ENCODE peak calls at places on chromosome 1, in four cellular contexts. H is body of pancreas, M is lower lobe of right lung, R is OCI-LY7. I is an unnamed sample. For H3K4me1 and H3K9me3, the result is how much of the 10 kb centered on the place peaks cover.

GRCh38 chr1:38125837-38126520 is 79.4 kb upstream of the POU3F1 start:
- DNase-seq in H (no peak), M (no peak), R (no peak), I (no peak)

GRCh38 chr1:114015075-114015474 is 35.8 kb downstream of the OLFML3 start:
- DNase-seq in H (no peak), R (no peak), M (no peak), I (no peak)

GRCh38 chr1:154832384-154832783 is 37.7 kb downstream of the KCNN3 start:
- DNase-seq in M (no peak), H (no peak), R (no peak), I (no peak)

GRCh38 chr1:228087771-228088251 is 5.3 kb downstream of the ARF1 start:
- DNase-seq in H (no peak), R (no peak), M (peak), I (no peak)

GRCh38 chr1:197195100-197195499 is 48.6 kb upstream of the ASPM start:
- DNase-seq in H (no peak), R (no peak), M (no peak), I (no peak)

GRCh38 chr1:201842472-201843020 is 13.6 kb downstream of the IPO9 start:
- DNase-seq in H (no peak), R (no peak), M (no peak), I (no peak)

GRCh38 chr1:168335500-168335899 is 54.8 kb downstream of the TBX19 start:
- DNase-seq in R (no peak), H (no peak), M (no peak), I (no peak)

GRCh38 chr1:192805832-192806323 is 3.0 kb upstream of the RGS2 start:
- DNase-seq in M (no peak), R (peak), H (peak), I (no peak)

GRCh38 chr1:156676820-156677615 is at the start of gene NES:
- DNase-seq in R (no peak), H (peak), M (no peak), I (peak)

GRCh38 chr1:117810553-117810952 is 118.9 kb downstream of the GDAP2 start:
- DNase-seq in R (no peak), M (no peak), H (no peak), I (no peak)

GRCh38 chr1:21084111-21084510 is 92.6 kb downstream of the EIF4G3 start:
- DNase-seq in H (no peak), M (no peak), R (no peak), I (no peak)

GRCh38 chr1:58874757-58875755 is 91.2 kb upstream of the JUN start:
- DNase-seq in M (no peak), R (no peak), H (peak), I (peak)

GRCh38 chr1:232678185-232678886 is 48.4 kb upstream of the SIPA1L2 start:
- DNase-seq in M (no peak), R (no peak), H (peak), I (no peak)

GRCh38 chr1:46522184-46522968 is 29.1 kb downstream of the KNCN start:
- DNase-seq in H (peak), M (peak), R (no peak), I (no peak)

GRCh38 chr1:199084293-199084692 is 445.5 kb downstream of the PTPRC start:
- DNase-seq in R (no peak), M (no peak), H (no peak), I (no peak)

GRCh38 chr1:199083680-199084079 is 444.8 kb downstream of the PTPRC start:
- DNase-seq in M (no peak), R (no peak), H (no peak), I (no peak)

GRCh38 chr1:199082778-199083389 is 444.0 kb downstream of the PTPRC start:
- DNase-seq in M (no peak), R (no peak), H (no peak), I (no peak)

GRCh38 chr1:199087081-199087614 is 448.3 kb downstream of the PTPRC start:
- DNase-seq in M (no peak), R (peak), H (no peak), I (no peak)

DNA sequence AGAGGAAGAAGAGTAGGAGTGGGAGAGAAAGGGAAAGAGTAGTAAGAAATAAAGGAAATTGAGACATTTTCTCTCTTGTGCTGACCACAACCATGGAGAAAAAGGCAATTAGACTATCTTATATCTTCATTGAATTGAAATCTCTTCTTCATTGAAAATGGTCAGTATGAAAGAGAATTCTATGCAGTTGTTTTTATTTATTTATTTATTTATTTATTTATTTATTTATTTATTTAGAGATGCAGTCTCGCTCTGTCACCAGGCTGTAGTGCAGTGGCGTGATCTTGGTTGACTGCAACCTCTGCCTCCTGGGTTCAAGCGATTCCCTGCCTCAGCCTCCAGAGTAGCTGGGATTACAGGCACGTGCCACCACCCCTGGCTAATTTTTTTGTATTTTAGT is 447.1 kb downstream of the PTPRC start:
- DNase-seq in R (no peak), H (no peak), M (no peak), I (no peak)
- H3K4me1 ChIP-seq in R (under half), H (under half), M (under half), I (under half)

DNA sequence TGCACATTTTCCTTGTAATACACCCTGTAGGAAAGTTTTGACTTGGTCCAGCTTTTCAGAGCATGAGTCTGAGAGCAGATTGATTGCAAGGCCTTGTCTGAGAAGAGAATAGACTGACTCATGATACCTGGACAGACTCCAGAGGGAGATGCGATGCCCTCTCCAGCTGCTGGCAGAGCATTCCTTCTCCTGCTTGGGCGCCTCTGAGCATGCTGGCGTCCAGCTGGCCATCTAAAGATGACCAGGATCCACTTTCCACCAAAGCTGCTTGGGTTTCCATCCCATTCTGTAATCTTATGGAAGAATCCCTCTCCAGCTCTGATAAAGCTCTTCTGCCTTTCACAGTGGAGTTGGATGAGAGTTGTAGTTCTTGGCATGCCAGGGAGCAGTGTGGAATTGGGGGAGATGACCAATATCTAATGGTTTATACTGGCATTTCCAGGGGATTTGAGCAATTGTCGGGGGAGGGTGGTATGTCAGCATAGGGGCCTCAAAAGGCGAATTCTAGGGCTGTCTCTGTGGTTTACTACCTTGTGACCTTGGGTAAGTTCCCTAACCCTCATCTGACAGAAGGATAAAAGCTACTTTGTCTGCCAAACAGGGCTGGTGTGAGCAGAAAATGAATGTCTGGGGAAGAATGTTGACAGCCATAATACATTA is 19.5 kb downstream of the SZRD1 start:
- DNase-seq in H (no peak), M (no peak), R (no peak), I (no peak)
- H3K4me3 ChIP-seq in H (no peak), M (peak), R (no peak), I (no peak)

GRCh38 chr1:40454873-40455272 is 4.6 kb downstream of the ZFP69B start:
- DNase-seq in H (no peak), M (no peak), R (no peak), I (no peak)
- H3K9me3 ChIP-seq in H (under half), M (half or more), R (half or more), I (under half)

DNA sequence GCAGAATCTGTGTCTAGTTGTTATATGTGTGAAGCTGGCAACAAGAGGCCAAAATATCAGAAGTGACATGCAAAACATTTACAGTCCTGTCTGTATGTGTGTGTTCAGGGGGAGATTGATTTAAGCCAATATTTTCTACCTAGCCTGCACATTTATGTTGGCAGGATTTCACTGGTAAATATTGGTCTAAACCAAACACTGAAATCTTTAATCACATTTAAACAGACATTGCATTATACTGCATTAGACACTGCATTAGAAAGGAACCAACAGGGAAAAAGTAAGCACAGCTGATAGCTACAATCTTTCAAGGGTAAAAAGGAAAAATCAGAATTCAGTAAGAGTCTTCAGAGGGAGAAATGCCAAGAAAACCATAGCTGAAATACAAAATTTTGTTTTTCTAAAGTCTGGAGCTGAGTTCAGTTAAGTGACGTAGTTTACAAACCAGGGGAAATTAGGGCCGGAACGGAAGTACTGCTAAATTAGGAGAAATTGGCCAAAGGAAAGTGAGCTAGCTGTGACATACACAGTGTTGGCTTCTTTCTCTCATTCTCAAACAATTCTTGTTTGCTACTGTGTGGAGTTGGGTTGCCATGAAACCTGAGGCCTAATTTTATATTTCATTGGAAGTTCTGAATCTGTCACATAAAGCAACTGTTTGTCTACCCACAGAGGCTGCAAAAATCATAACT is 217.3 kb upstream of the SGIP1 start:
- DNase-seq in H (no peak), R (peak), M (no peak), I (no peak)
- H3K4me1 ChIP-seq in H (under half), R (under half), M (under half), I (under half)

DNA sequence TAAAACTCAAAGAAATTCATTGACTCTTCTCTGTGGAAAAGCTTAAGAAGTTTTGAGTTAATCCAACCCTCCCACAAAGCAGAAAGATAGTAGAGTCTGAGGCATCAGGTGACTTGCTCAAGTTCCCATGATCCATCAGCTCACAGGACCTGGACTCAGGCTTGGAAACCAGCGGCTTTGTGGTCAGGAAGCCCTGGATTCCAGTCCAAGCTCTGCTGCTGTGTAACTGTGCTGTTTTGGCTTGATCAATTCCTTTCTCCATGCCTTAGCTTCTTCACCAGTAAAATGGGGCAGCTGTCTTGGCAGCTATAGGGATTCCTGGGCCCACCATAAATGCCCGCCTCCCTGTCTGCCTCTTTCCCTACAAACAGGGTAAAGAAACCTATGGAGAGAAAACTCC is 180.2 kb downstream of the HIVEP3 start:
- DNase-seq in M (no peak), R (no peak), H (no peak), I (no peak)
- H3K4me3 ChIP-seq in M (peak), R (no peak), H (no peak), I (no peak)

GRCh38 chr1:4515727-4516289 is 138.6 kb upstream of the AJAP1 start:
- DNase-seq in M (no peak), H (peak), R (no peak), I (no peak)

GRCh38 chr1:4517559-4517958 is 136.8 kb upstream of the AJAP1 start:
- DNase-seq in R (no peak), M (no peak), H (no peak), I (no peak)

GRCh38 chr1:4519954-4520353 is 134.5 kb upstream of the AJAP1 start:
- DNase-seq in R (no peak), M (no peak), H (no peak), I (no peak)

GRCh38 chr1:4516596-4516995 is 137.8 kb upstream of the AJAP1 start:
- DNase-seq in H (no peak), R (no peak), M (no peak), I (no peak)

GRCh38 chr1:4518621-4519020 is 135.8 kb upstream of the AJAP1 start:
- DNase-seq in H (no peak), R (no peak), M (no peak), I (no peak)
- H3K9me3 ChIP-seq in H (under half), R (under half), M (under half), I (under half)